ENCODE peak calls at places on chromosomes 13 and 19, in five cellular contexts. D is foreskin fibroblast, L is body of pancreas, F is adrenal gland, U is brain microvascular endothelial cell. Z is an unnamed sample.

GRCh38 chr13:63409791-63410351 is 1994.2 kb upstream of the PCDH20 start:
- DNase-seq in U (no peak), D (peak), L (no peak), F (no peak), Z (no peak)

GRCh38 chr13:95251641-95252040 is 49.6 kb downstream of the ABCC4 start:
- DNase-seq in F (no peak), D (no peak), L (no peak), U (no peak), Z (no peak)

GRCh38 chr13:93180376-93180966 is 46.1 kb upstream of the GPC6 start:
- DNase-seq in L (no peak), F (no peak), D (peak), U (no peak), Z (no peak)

GRCh38 chr19:55199620-55200204 is 9.6 kb downstream of the PTPRH start:
- DNase-seq in L (no peak), U (no peak), D (no peak), F (no peak), Z (no peak)

GRCh38 chr19:13537454-13537853 is 31.2 kb upstream of the CACNA1A start:
- DNase-seq in U (no peak), D (no peak), F (no peak), L (peak), Z (no peak)

GRCh38 chr13:92433963-92434362 is 792.6 kb upstream of the GPC6 start:
- DNase-seq in F (no peak), L (no peak), U (no peak), D (no peak), Z (no peak)

GRCh38 chr13:101930331-101930730 is 471.5 kb downstream of the FGF14 start:
- DNase-seq in D (peak), U (no peak), F (no peak), L (no peak), Z (no peak)

GRCh38 chr19:19059837-19060611 is 3.8 kb upstream of the SLC25A42 start:
- DNase-seq in F (no peak), L (no peak), U (no peak), D (no peak), Z (no peak)

GRCh38 chr19:19366691-19367396 is 38.6 kb upstream of the GATAD2A start:
- DNase-seq in L (peak), D (peak), F (peak), U (peak), Z (peak)

GRCh38 chr19:32233885-32234284 is 111.5 kb upstream of the ZNF507 start:
- DNase-seq in U (no peak), L (no peak), D (no peak), F (no peak), Z (no peak)

GRCh38 chr13:73717632-73718031 is 416.6 kb downstream of the KLF12 start:
- DNase-seq in D (no peak), U (peak), F (no peak), L (no peak), Z (no peak)

GRCh38 chr19:56271096-56271495 is 1.5 kb upstream of the EDDM13 start:
- DNase-seq in F (no peak), U (no peak), D (no peak), L (no peak), Z (no peak)

GRCh38 chr19:4338441-4339350 is at the start of gene STAP2:
- DNase-seq in F (no peak), L (peak), D (peak), U (no peak), Z (peak)

GRCh38 chr13:36131215-36131930 is at the start of gene DCLK1:
- DNase-seq in D (peak), U (peak), L (peak), F (no peak), Z (peak)
- H3K4me3 ChIP-seq in D (peak), U (peak), L (no peak), F (no peak), Z (no peak)

GRCh38 chr19:8001995-8002849 is 3.2 kb downstream of the ELAVL1 start:
- DNase-seq in L (peak), D (peak), U (peak), F (peak), Z (peak)
- H3K4me3 ChIP-seq in L (no peak), D (peak), U (peak), F (no peak), Z (no peak)

GRCh38 chr19:10294368-10294697 is 4.6 kb downstream of the ICAM5 start:
- DNase-seq in F (no peak), U (no peak), D (peak), L (no peak), Z (no peak)
- H3K4me3 ChIP-seq in F (no peak), U (no peak), D (no peak), L (no peak), Z (no peak)

GRCh38 chr13:109351236-109351635 is 435.1 kb downstream of the IRS2 start:
- DNase-seq in U (no peak), L (no peak), D (no peak), F (no peak), Z (no peak)

GRCh38 chr13:109345433-109345941 is 440.9 kb downstream of the IRS2 start:
- DNase-seq in F (no peak), D (peak), L (no peak), U (peak), Z (no peak)

GRCh38 chr13:109344552-109345157 is 441.7 kb downstream of the IRS2 start:
- DNase-seq in F (no peak), L (no peak), D (peak), U (peak), Z (no peak)

GRCh38 chr13:109346060-109346459 is 440.3 kb downstream of the IRS2 start:
- DNase-seq in L (no peak), U (no peak), D (no peak), F (no peak), Z (no peak)

DNA sequence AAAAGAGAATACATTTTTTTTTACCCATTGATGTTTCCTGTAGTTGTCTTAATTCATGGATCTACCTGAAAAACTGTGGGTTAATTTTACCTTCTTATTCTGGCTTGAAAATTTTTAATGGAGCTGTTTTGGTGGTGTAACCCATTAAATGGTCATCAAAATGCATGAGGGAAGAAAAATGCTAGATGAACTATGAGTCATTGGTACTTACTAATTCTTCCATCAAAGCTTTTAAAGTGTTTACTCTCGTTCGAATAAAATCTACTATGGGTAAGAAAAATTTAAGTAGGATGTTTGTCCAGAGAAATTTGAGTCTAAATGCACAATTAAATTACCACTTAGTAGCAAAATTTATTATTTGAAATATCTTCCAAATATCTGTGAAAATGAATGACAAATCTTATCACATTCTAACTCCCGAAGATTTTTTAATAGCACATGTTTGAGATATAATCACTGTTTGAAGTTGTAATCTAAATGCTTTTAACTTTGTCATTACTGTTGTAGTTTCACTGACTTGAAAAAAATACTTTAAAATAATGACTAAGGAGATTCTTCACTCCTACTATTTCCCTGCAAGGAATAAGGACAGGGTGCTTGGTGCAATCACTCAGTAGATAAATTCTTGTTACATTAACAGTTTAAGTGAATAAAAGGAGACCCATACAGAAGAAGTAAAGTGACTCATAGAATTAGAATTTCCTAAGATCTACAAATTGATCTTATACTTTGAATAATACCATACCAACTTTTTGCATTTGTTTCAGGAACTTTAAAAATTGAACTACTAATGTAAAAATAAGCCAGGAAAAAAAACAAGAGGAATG is 437.7 kb downstream of the IRS2 start:
- DNase-seq in L (no peak), D (peak), F (no peak), U (no peak), Z (no peak)
- H3K4me3 ChIP-seq in L (no peak), D (no peak), F (no peak), U (no peak), Z (no peak)

GRCh38 chr19:53865918-53866696 is 1.6 kb upstream of the MYADM start:
- DNase-seq in U (no peak), D (peak), F (no peak), L (peak), Z (peak)
- H3K4me3 ChIP-seq in U (peak), D (peak), F (no peak), L (no peak), Z (no peak)

GRCh38 chr19:43820861-43821215 is 6.3 kb upstream of the ZNF283 start:
- DNase-seq in U (no peak), D (no peak), L (no peak), F (no peak), Z (no peak)
- H3K4me3 ChIP-seq in U (peak), D (peak), L (no peak), F (peak), Z (no peak)